ENCODE peak calls at places on chromosomes 13 and 19, in seven cellular contexts. Y, B, I, F, A, D and H are unnamed samples.
A peak's percentile ranks its signal among the peaks of the same experiment; 100 is the strongest.

GRCh38 chr19:50743537-50743936 is 20.4 kb downstream of the CLEC11A start:
- DNase-seq in Y (no peak), B (no peak), I (no peak), F (no peak), A (no peak), D (no peak), H (no peak)

GRCh38 chr13:40152145-40152544 is 496.7 kb downstream of the COG6 start:
- DNase-seq in Y (no peak), B (no peak), I (no peak), F (no peak), A (no peak), D (no peak), H (no peak)

GRCh38 chr13:23321534-23322241 is 111.8 kb downstream of the SACS start:
- DNase-seq in Y (no peak), B (no peak), I (no peak), F (no peak), A (no peak), D (peak; percentile 38), H (no peak)

GRCh38 chr19:45141203-45141900 is 19.4 kb downstream of the NKPD1 start:
- DNase-seq in Y (no peak), B (no peak), I (no peak), F (no peak), A (no peak), D (no peak), H (no peak)

GRCh38 chr13:96000069-96000468 is 53.1 kb downstream of the UGGT2 start:
- DNase-seq in Y (no peak), B (no peak), I (no peak), F (no peak), A (no peak), D (no peak), H (no peak)

GRCh38 chr13:106536244-106537034 is 977 bp upstream of the EFNB2 start:
- DNase-seq in Y (peak; percentile 70), B (peak; percentile 83), I (peak; percentile 98), F (peak; percentile 67), A (peak; percentile 93), D (peak; percentile 90), H (peak; percentile 87)

GRCh38 chr13:91406619-91407018 is 8.2 kb downstream of the GPC5 start:
- DNase-seq in Y (peak; percentile 39), B (peak; percentile 75), I (peak; percentile 83), F (no peak), A (peak; percentile 21), D (no peak), H (no peak)

GRCh38 chr13:45817833-45818232 is 33.7 kb downstream of the SIAH3 start:
- DNase-seq in Y (no peak), B (no peak), I (no peak), F (no peak), A (no peak), D (no peak), H (no peak)

GRCh38 chr19:41702208-41702651 is 6.2 kb upstream of the CEACAM5 start:
- DNase-seq in Y (no peak), B (no peak), I (no peak), F (no peak), A (no peak), D (no peak), H (no peak)

GRCh38 chr13:110387451-110388140 is 80.5 kb downstream of the COL4A2 start:
- DNase-seq in Y (no peak), B (no peak), I (peak; percentile 48), F (peak; percentile 64), A (no peak), D (peak; percentile 62), H (peak; percentile 37)

GRCh38 chr19:10854350-10855089 is 6.3 kb downstream of the C19orf38 start:
- DNase-seq in Y (peak; percentile 35), B (no peak), I (no peak), F (no peak), A (no peak), D (no peak), H (no peak)

GRCh38 chr13:26255717-26256277 is 1.9 kb downstream of the CDK8 start:
- DNase-seq in Y (no peak), B (no peak), I (no peak), F (no peak), A (no peak), D (no peak), H (no peak)

GRCh38 chr13:90956036-90956435 is 391.5 kb upstream of the MIR17HG start:
- DNase-seq in Y (no peak), B (no peak), I (no peak), F (no peak), A (no peak), D (no peak), H (no peak)

GRCh38 chr13:108120332-108120731 is 95.0 kb downstream of the LIG4 start:
- DNase-seq in Y (no peak), B (no peak), I (no peak), F (no peak), A (no peak), D (no peak), H (no peak)

GRCh38 chr13:98487016-98487415 is 89.9 kb downstream of the STK24 start:
- DNase-seq in Y (no peak), B (no peak), I (no peak), F (no peak), A (no peak), D (no peak), H (no peak)

GRCh38 chr13:46698910-46699460 is 98.0 kb downstream of the ESD start:
- DNase-seq in Y (no peak), B (no peak), I (no peak), F (no peak), A (no peak), D (no peak), H (no peak)

GRCh38 chr19:15673176-15673654 is 328 bp downstream of the CYP4F12 start:
- DNase-seq in Y (peak; percentile 88), B (no peak), I (no peak), F (no peak), A (no peak), D (peak; percentile 15), H (no peak)

GRCh38 chr19:7415857-7416371 is 67.2 kb downstream of the ARHGEF18 start:
- DNase-seq in Y (no peak), B (no peak), I (no peak), F (no peak), A (no peak), D (no peak), H (no peak)

DNA sequence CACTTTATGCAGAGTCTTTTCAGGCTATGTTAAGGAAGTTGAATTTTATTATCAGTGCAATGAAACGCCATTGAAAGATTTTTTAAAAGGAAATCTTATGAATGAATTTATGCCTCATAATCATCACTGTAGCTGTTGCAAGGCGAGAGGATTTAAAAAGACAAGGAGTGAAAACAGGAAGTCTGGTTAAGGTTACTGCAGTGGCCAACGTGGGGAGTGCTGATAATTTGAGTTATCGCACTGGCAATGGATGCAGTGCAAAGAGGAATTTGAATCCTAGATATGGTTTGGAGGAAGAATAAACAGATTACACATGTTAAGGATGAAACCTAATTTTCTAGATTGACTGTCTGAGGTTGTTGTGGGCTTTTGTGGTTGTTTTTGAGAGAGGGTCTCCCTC is 253.7 kb downstream of the DACH1 start:
- DNase-seq in Y (no peak), B (no peak), I (no peak), F (no peak), A (no peak), D (no peak), H (no peak)
- H3K27ac ChIP-seq in Y (no peak overlapping the region), B (no peak overlapping the region), I (no peak overlapping the region), F (no peak overlapping the region), A (no peak overlapping the region), D (no peak overlapping the region), H (no peak overlapping the region)

GRCh38 chr13:44157614-44158013 is 216.0 kb upstream of the SERP2 start:
- DNase-seq in Y (no peak), B (no peak), I (no peak), F (no peak), A (no peak), D (no peak), H (no peak)
- H3K27ac ChIP-seq in Y (no peak overlapping the region), B (no peak overlapping the region), I (no peak overlapping the region), F (no peak overlapping the region), A (no peak overlapping the region), D (no peak overlapping the region), H (no peak overlapping the region)

GRCh38 chr13:39047560-39047959 is 9.3 kb downstream of the NHLRC3 start:
- DNase-seq in Y (peak; percentile 52), B (no peak), I (peak; percentile 42), F (no peak), A (peak; percentile 24), D (no peak), H (peak; percentile 61)

GRCh38 chr13:39051157-39051556 is 12.9 kb downstream of the NHLRC3 start:
- DNase-seq in Y (peak; percentile 41), B (no peak), I (peak; percentile 65), F (no peak), A (no peak), D (no peak), H (no peak)

GRCh38 chr13:39052944-39053343 is 14.7 kb downstream of the NHLRC3 start:
- DNase-seq in Y (no peak), B (no peak), I (no peak), F (no peak), A (no peak), D (no peak), H (no peak)

GRCh38 chr13:39049274-39049673 is 11.0 kb downstream of the NHLRC3 start:
- DNase-seq in Y (no peak), B (no peak), I (no peak), F (no peak), A (no peak), D (no peak), H (no peak)

GRCh38 chr13:39048806-39049205 is 10.6 kb downstream of the NHLRC3 start:
- DNase-seq in Y (no peak), B (no peak), I (no peak), F (no peak), A (no peak), D (no peak), H (no peak)
- H3K27ac ChIP-seq in Y (no peak overlapping the region), B (no peak overlapping the region), I (no peak overlapping the region), F (no peak overlapping the region), A (no peak overlapping the region), D (no peak overlapping the region), H (no peak overlapping the region)

GRCh38 chr13:112783135-112783945 is 93.5 kb downstream of the ATP11A start:
- DNase-seq in Y (no peak), B (no peak), I (no peak), F (no peak), A (no peak), D (no peak), H (no peak)

GRCh38 chr13:112782433-112783010 is 92.7 kb downstream of the ATP11A start:
- DNase-seq in Y (no peak), B (no peak), I (no peak), F (no peak), A (no peak), D (no peak), H (no peak)

GRCh38 chr13:112781287-112781686 is 91.4 kb downstream of the ATP11A start:
- DNase-seq in Y (no peak), B (no peak), I (no peak), F (no peak), A (no peak), D (no peak), H (no peak)

GRCh38 chr13:112779856-112780604 is 90.2 kb downstream of the ATP11A start:
- DNase-seq in Y (peak; percentile 47), B (no peak), I (no peak), F (no peak), A (no peak), D (no peak), H (no peak)

GRCh38 chr13:112781881-112782361 is 92.1 kb downstream of the ATP11A start:
- DNase-seq in Y (no peak), B (no peak), I (no peak), F (no peak), A (peak; percentile 65), D (peak; percentile 68), H (no peak)
- H3K27ac ChIP-seq in Y (no peak overlapping the region), B (no peak overlapping the region), I (no peak overlapping the region), F (no peak overlapping the region), A (no peak overlapping the region), D (peak overlapping the region; percentile 74), H (no peak overlapping the region)

GRCh38 chr19:35715981-35716734 is 1.6 kb upstream of the KMT2B start:
- DNase-seq in Y (peak; percentile 42), B (no peak), I (peak; percentile 17), F (no peak), A (peak; percentile 78), D (peak; percentile 70), H (peak; percentile 51)
- H3K27ac ChIP-seq in Y (peak overlapping the region; percentile 45), B (no peak overlapping the region), I (no peak overlapping the region), F (peak overlapping the region; percentile 93), A (peak overlapping the region; percentile 85), D (peak overlapping the region; percentile 95), H (peak overlapping the region; percentile 69)